ENCODE peak calls at places on chromosomes 7 and 10, in five cellular contexts. P is thoracic aorta, V is brain microvascular endothelial cell, D is Peyer's patch, B is heart right ventricle. U is an unnamed sample.

GRCh38 chr10:13613519-13613918 is 26.8 kb downstream of the PRPF18 start:
- DNase-seq in P (no peak), V (peak; percentile 52), D (no peak), B (no peak), U (no peak)

GRCh38 chr7:155860840-155861479 is 48.7 kb upstream of the SHH start:
- DNase-seq in P (no peak), V (no peak), D (no peak), B (no peak), U (no peak)

GRCh38 chr7:4799508-4800268 is 24.3 kb downstream of the AP5Z1 start:
- DNase-seq in P (no peak), V (no peak), D (no peak), B (peak; percentile 64), U (no peak)

GRCh38 chr10:59626523-59626869 is 83.2 kb downstream of the SLC16A9 start:
- DNase-seq in P (no peak), V (no peak), D (no peak), B (no peak), U (no peak)

GRCh38 chr7:157347217-157347904 is 10.6 kb downstream of the DNAJB6 start:
- DNase-seq in P (peak; percentile 38), V (peak; percentile 80), D (no peak), B (peak; percentile 22), U (peak; percentile 79)

GRCh38 chr10:11192304-11193018 is 174.8 kb downstream of the CELF2 start:
- DNase-seq in P (no peak), V (no peak), D (no peak), B (peak; percentile 37), U (no peak)

GRCh38 chr10:109207361-109207760 is 716.0 kb downstream of the XPNPEP1 start:
- DNase-seq in P (no peak), V (no peak), D (no peak), B (no peak), U (no peak)

GRCh38 chr10:104582604-104582951 is 58.5 kb upstream of the SORCS3 start:
- DNase-seq in P (no peak), V (no peak), D (no peak), B (no peak), U (no peak)

GRCh38 chr7:82534687-82535086 is 91.1 kb upstream of the CACNA2D1 start:
- DNase-seq in P (no peak), V (peak; percentile 49), D (no peak), B (no peak), U (no peak)

GRCh38 chr7:132508724-132509348 is 67.4 kb downstream of the PLXNA4 start:
- DNase-seq in P (no peak), V (no peak), D (no peak), B (peak; percentile 32), U (no peak)

GRCh38 chr7:77310982-77311381 is 105.2 kb downstream of the GSAP start:
- DNase-seq in P (no peak), V (no peak), D (no peak), B (no peak), U (no peak)

DNA sequence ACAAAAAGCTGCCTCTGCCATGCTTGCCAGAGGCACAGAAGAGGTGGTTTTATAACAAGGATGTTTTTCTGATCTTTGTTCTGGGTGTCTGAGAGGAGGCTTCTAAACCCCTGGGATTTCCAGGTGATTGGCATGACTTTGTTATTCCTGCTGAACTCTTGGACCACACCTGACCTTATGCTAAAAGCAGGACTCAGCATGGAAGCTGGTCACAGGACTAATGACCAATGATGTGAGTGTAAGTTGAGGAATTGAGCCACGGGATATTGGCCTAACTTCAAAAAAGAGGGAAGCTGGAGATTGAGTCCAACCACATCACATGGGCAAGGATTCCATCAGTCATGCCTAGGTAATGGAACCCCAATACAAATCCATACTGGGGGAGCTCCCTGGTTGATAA is 437.9 kb downstream of the POM121L12 start:
- DNase-seq in P (no peak), V (no peak), D (no peak), B (no peak), U (no peak)
- TF ChIP-seq CTCF in P (no peak), V (no peak), D (no peak), B (no peak), U (no peak)

GRCh38 chr10:92291921-92292860 is 1.2 kb downstream of the MARCHF5 start:
- DNase-seq in P (no peak), V (peak; percentile 52), D (peak; percentile 53), B (peak; percentile 44), U (peak; percentile 71)
- H3K27me3 ChIP-seq in P (no peaks in the 10 kb centered on the region), V (no peaks in the 10 kb centered on the region), D (no peaks in the 10 kb centered on the region), B (no peaks in the 10 kb centered on the region), U (no peaks in the 10 kb centered on the region)

DNA sequence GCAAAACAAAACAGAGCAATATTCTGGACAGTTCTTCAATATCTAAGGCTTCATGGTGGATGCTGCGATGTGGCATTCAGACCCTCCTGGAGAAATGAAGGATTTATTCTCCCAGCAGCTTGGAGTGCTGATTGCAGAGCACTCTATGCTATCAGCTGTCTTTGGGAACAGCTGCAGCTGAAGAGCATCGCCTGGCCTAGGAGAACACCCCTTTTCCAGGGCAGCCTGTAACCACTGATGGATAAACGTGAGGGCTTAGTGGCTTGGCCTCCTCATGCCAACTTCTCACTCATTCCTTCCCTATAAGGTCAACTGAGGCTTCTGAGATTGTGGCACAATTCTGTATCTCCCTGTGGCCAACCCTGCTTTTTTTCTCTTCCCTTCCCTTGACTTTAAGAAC is 638.0 kb upstream of the CNTNAP2 start:
- DNase-seq in P (no peak), V (no peak), D (no peak), B (no peak), U (no peak)
- TF ChIP-seq CTCF in P (no peak), V (no peak), D (no peak), B (no peak), U (no peak)

GRCh38 chr10:99531026-99531695 is 1.6 kb upstream of the NKX2-3 start:
- DNase-seq in P (no peak), V (no peak), D (no peak), B (no peak), U (no peak)

GRCh38 chr10:99528256-99528866 is 4.4 kb upstream of the NKX2-3 start:
- DNase-seq in P (no peak), V (no peak), D (no peak), B (no peak), U (no peak)

GRCh38 chr10:99530108-99531025 is 2.4 kb upstream of the NKX2-3 start:
- DNase-seq in P (no peak), V (no peak), D (no peak), B (no peak), U (no peak)

GRCh38 chr10:99528867-99529285 is 3.9 kb upstream of the NKX2-3 start:
- DNase-seq in P (no peak), V (no peak), D (no peak), B (no peak), U (no peak)

DNA sequence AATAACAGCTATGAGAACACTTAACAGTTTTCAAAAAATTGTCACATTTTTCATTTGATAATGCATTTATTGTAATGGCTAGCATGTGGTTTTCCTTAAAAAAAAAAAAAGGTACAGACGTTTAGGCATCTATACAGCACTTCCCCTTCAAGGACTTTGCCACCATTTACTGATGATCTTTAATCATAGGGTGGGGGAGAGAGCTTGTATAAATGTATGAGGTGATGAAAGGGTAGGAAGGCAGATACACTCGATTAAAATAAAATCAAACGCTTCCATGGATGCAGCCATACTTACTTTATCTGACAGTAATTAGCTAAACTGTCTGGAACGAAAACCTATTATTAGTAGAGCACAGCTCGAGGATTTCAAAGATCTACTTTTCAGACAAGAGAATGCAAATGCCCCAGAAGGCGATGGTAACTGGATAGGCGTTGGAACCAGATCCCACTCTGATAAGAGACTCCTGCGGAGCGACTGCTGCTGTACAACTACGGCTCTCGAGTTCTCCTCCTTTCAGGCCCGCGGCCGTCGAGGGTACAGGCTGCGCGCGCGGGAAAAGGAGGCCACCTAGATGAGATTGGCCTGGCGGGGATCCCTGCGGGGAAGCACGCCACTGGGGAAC is 3.1 kb upstream of the NKX2-3 start:
- DNase-seq in P (no peak), V (no peak), D (no peak), B (no peak), U (no peak)
- H3K27me3 ChIP-seq in P (peaks cover 22% of the 10 kb centered on the region), V (peaks cover 96% of the 10 kb centered on the region), D (no peaks in the 10 kb centered on the region), B (peaks cover 100% of the 10 kb centered on the region), U (peaks cover 73% of the 10 kb centered on the region)

GRCh38 chr7:115217373-115217772 is 295.5 kb downstream of the MDFIC start:
- DNase-seq in P (no peak), V (no peak), D (no peak), B (no peak), U (no peak)
- TF ChIP-seq CTCF in P (no peak), V (no peak), D (no peak), B (peak; percentile 54), U (no peak)

GRCh38 chr7:100832281-100832633 is 4.9 kb upstream of the EPHB4 start:
- DNase-seq in P (no peak), V (no peak), D (no peak), B (no peak), U (no peak)
- H3K27me3 ChIP-seq in P (peaks cover 5% of the 10 kb centered on the region), V (no peaks in the 10 kb centered on the region), D (no peaks in the 10 kb centered on the region), B (peaks cover 4% of the 10 kb centered on the region), U (no peaks in the 10 kb centered on the region)

DNA sequence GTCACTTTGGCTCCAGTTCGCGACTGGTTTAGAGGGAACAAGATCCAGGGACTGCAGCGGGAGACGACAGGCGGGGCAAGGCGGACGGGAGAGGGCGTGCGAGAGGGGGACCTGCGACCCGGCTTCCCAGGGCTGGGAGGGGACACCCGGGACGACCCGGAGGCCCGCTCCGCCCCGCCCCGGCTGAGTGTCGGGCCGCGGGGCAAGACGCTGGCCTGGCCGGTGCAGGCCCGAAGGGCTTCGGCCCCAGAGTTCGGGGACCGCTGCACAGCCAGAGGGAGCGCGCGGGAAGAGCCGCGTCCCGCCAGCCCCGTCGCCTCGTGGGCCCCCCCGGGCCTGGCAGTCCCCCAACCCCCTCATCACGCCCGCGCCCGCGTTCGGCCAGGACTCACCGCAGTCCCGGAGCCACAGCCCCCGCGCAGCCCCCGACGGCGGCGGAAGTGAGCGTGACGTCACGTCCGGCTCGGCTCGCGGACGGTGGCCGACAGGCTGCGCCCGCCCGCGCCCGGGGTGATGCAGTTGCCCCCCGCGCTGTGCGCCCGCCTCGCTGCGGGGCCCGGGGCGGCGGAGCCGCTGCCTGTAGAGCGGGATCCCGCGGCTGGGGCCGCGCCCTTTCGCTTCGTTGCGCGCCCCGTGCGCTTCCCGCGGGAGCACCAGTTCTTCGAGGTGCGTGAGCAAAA is at the start of the genes TUBGCP2 and ZNF511:
- DNase-seq in P (peak; percentile 45), V (peak; percentile 66), D (peak; percentile 94), B (peak; percentile 90), U (peak; percentile 86)
- TF ChIP-seq CTCF in P (no peak), V (peak; percentile 34), D (no peak), B (peak; percentile 45), U (no peak)

GRCh38 chr10:131678171-131678570 is 222.6 kb upstream of the PPP2R2D start:
- DNase-seq in P (no peak), V (no peak), D (peak; percentile 32), B (no peak), U (no peak)
- H3K27me3 ChIP-seq in P (no peaks in the 10 kb centered on the region), V (no peaks in the 10 kb centered on the region), D (no peaks in the 10 kb centered on the region), B (peaks cover 33% of the 10 kb centered on the region), U (no peaks in the 10 kb centered on the region)

GRCh38 chr7:36312064-36312914 is 77.4 kb upstream of the ANLN start:
- DNase-seq in P (no peak), V (no peak), D (peak; percentile 80), B (no peak), U (peak; percentile 51)
- TF ChIP-seq CTCF in P (no peak), V (peak; percentile 25), D (peak; percentile 76), B (no peak), U (no peak)